ENCODE peak calls at places on chromosomes 11 and 22, in ten cellular contexts. R, G, K, U, O, W, X, C, S and V are unnamed samples. For H3K4me1, the result is how much of the 10 kb centered on the place peaks cover.

GRCh38 chr22:22848364-22848866 is 39.2 kb upstream of the IGLL5 start:
- DNase-seq in X (peak), K (peak), W (no peak), O (peak), C (peak), G (peak), R (peak), U (peak), S (peak), V (peak)

GRCh38 chr22:46929689-46930225 is 167.3 kb downstream of the TBC1D22A start:
- DNase-seq in R (no peak), U (no peak), S (no peak), O (no peak), K (no peak), X (peak), W (no peak), G (no peak), C (no peak), V (no peak)

GRCh38 chr11:82797595-82797971 is 63.9 kb upstream of the FAM181B start:
- DNase-seq in G (no peak), S (no peak), K (no peak), R (no peak), O (no peak), W (no peak), C (no peak), U (no peak), X (no peak), V (no peak)

GRCh38 chr22:46350111-46350510 is 14.6 kb downstream of the TRMU start:
- DNase-seq in G (no peak), O (no peak), R (no peak), C (no peak), K (no peak), U (no peak), W (no peak), X (no peak), S (no peak), V (no peak)

GRCh38 chr11:110531056-110531756 is 101.5 kb downstream of the FDX1 start:
- DNase-seq in X (no peak), S (no peak), C (no peak), U (no peak), R (no peak), K (no peak), O (peak), G (no peak), W (peak), V (no peak)

GRCh38 chr11:20443596-20443995 is 56.1 kb downstream of the PRMT3 start:
- DNase-seq in R (peak), K (no peak), S (peak), G (peak), X (no peak), C (no peak), O (no peak), W (peak), U (peak), V (no peak)

GRCh38 chr11:65351511-65351910 is 3.0 kb upstream of the TIGD3 start:
- DNase-seq in C (no peak), K (no peak), W (no peak), X (no peak), R (no peak), G (no peak), O (no peak), U (no peak), S (no peak), V (no peak)

GRCh38 chr11:9527481-9528140 is 45.9 kb upstream of the WEE1 start:
- DNase-seq in X (peak), S (no peak), G (no peak), K (no peak), C (no peak), R (peak), W (no peak), U (peak), O (peak), V (no peak)

GRCh38 chr22:35839811-35840739 is 122.4 kb downstream of the APOL5 start:
- DNase-seq in W (peak), U (peak), X (peak), G (peak), K (peak), R (peak), S (peak), O (peak), C (peak), V (peak)

GRCh38 chr11:76788661-76789442 is 5.7 kb downstream of the TSKU start:
- DNase-seq in K (peak), X (peak), C (no peak), R (no peak), W (no peak), O (no peak), S (no peak), U (no peak), G (no peak), V (peak)

GRCh38 chr11:61754534-61755482 is 2.4 kb downstream of the MYRF start:
- DNase-seq in S (peak), K (no peak), C (no peak), R (no peak), X (no peak), G (no peak), W (peak), U (no peak), O (no peak), V (peak)

GRCh38 chr11:39236916-39237315 is 2222.5 kb downstream of the LRRC4C start:
- DNase-seq in K (no peak), W (no peak), G (no peak), U (peak), O (peak), C (no peak), R (no peak), X (no peak), S (no peak), V (no peak)

GRCh38 chr11:47879259-47880184 is 31.4 kb upstream of the NUP160 start:
- DNase-seq in G (no peak), O (no peak), W (no peak), X (no peak), U (no peak), K (no peak), C (no peak), R (no peak), S (no peak), V (no peak)

GRCh38 chr11:12449961-12450715 is 72.8 kb downstream of the PARVA start:
- DNase-seq in K (peak), X (no peak), C (no peak), O (no peak), S (no peak), R (no peak), W (no peak), G (peak), U (peak), V (no peak)

GRCh38 chr11:102007567-102008437 is 39.4 kb upstream of the CFAP300 start:
- DNase-seq in U (peak), G (peak), C (no peak), X (peak), K (no peak), W (peak), S (peak), R (peak), O (no peak), V (peak)

GRCh38 chr11:116876656-116877055 is 39.2 kb upstream of the APOA1 start:
- DNase-seq in C (no peak), O (no peak), K (no peak), R (no peak), X (no peak), S (no peak), U (no peak), G (no peak), W (no peak), V (no peak)

GRCh38 chr11:61752117-61752924 is at the start of gene MYRF:
- DNase-seq in O (peak), C (no peak), G (peak), S (peak), X (peak), R (peak), U (no peak), W (peak), K (no peak), V (peak)

GRCh38 chr11:100681064-100681502 is 6.0 kb upstream of the ARHGAP42 start:
- DNase-seq in U (peak), C (peak), X (peak), R (no peak), O (peak), W (peak), S (peak), K (no peak), G (peak), V (peak)

GRCh38 chr22:21802673-21803072 is 64.8 kb downstream of the MAPK1 start:
- DNase-seq in U (no peak), X (no peak), G (no peak), W (no peak), R (no peak), K (no peak), C (no peak), O (no peak), S (no peak), V (no peak)

GRCh38 chr11:111733009-111733408 is 33.2 kb downstream of the PPP2R1B start:
- DNase-seq in R (peak), K (no peak), O (peak), G (peak), C (no peak), W (no peak), X (no peak), U (no peak), S (no peak), V (no peak)

GRCh38 chr11:68308068-68308467 is 4.3 kb upstream of the LRP5 start:
- DNase-seq in W (no peak), X (no peak), C (no peak), S (no peak), K (no peak), O (no peak), G (no peak), U (no peak), R (no peak), V (no peak)

GRCh38 chr11:68303982-68304780 is 8.2 kb upstream of the LRP5 start:
- DNase-seq in U (no peak), R (no peak), C (no peak), G (no peak), W (no peak), X (no peak), S (no peak), O (no peak), K (no peak), V (no peak)

GRCh38 chr11:68309621-68310185 is 2.7 kb upstream of the LRP5 start:
- DNase-seq in W (peak), S (no peak), C (no peak), R (no peak), K (no peak), X (no peak), G (no peak), O (no peak), U (no peak), V (no peak)

GRCh38 chr11:68303083-68303482 is 9.3 kb upstream of the LRP5 start:
- DNase-seq in U (no peak), K (no peak), G (no peak), S (no peak), O (peak), X (no peak), C (no peak), W (no peak), R (no peak), V (peak)

DNA sequence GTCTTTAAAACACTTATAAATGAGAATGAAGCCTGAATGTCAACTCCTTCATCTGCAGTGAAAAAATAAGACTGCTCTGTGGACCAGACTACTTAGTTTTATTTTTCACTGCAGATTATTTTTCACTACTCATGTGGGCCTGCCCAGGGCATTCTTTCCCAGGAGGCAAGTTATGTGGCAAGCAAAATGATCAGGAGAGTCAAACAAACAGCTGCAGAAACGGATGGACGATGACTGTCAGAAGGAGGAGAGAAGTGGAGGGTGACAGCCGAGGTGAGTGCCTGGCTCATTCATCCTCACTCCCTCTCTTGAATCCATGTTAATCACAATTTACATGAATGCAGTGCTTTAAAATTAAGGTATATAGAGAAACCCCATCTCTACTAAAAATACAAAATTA is 5.8 kb upstream of the LRP5 start:
- DNase-seq in X (no peak), W (no peak), U (no peak), O (no peak), S (no peak), G (no peak), C (no peak), R (no peak), K (no peak), V (no peak)
- H3K4me1 ChIP-seq in X (under half), W (under half), U (under half), O (under half), S (under half), G (under half), C (under half), R (under half), K (under half), V (under half)

DNA sequence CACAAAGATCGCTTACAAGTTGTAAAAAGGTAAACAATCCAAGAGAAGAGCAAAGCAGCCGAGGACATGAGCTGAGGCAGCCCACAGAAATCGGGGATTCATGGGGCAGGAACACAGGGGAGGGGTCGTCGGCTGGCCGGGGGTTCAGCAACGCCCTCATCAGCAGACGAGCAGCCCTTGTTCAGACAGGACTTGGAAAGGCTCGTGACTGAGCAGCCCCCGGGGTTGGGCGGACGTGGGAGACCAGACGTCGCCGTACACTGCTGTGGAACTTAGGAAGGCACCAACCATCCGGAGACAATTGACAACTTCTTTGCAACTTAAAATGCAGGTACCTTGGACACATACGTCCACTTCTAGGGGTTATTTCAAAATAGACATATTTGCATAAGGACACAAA is 370.5 kb downstream of the BRD1 start:
- DNase-seq in S (no peak), C (no peak), G (no peak), O (no peak), R (no peak), K (no peak), U (no peak), W (no peak), X (no peak), V (no peak)
- H3K4me1 ChIP-seq in S (under half), C (under half), G (under half), O (under half), R (under half), K (under half), U (under half), W (under half), X (under half), V (under half)

GRCh38 chr11:44950625-44951472 is at the start of gene TP53I11:
- DNase-seq in G (peak), R (peak), U (peak), C (peak), X (peak), K (no peak), W (peak), S (peak), O (peak), V (peak)

GRCh38 chr11:44954051-44954906 is 3.6 kb upstream of the TP53I11 start:
- DNase-seq in X (no peak), U (no peak), C (no peak), G (no peak), S (no peak), W (no peak), O (no peak), K (no peak), R (no peak), V (no peak)

GRCh38 chr11:44950036-44950624 is 553 bp downstream of the TP53I11 start:
- DNase-seq in U (no peak), K (no peak), O (no peak), S (no peak), C (no peak), R (peak), W (peak), X (peak), G (peak), V (no peak)

GRCh38 chr11:44952500-44953260 is 2.0 kb upstream of the TP53I11 start:
- DNase-seq in S (no peak), K (no peak), W (peak), U (no peak), G (no peak), O (no peak), X (no peak), C (no peak), R (no peak), V (peak)

DNA sequence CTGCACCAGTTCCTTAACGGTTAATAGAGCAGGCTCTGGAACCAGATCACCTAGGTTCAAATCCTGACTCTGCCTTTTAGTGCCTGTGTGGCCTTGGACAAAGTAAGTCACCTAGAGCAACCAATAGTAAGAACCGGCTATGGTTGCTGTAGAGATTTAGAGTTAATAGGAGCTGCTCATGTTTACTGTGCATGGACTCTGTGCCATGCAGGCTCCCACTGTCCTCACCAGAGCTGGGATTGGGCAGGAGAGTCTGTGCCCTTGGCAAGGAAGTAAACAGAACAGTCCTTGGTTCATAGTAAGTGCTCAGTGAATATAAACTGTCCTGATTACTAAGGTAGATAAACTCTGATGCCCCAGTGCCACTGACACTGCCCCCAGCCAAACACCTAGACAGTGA is 1.4 kb upstream of the TP53I11 start:
- DNase-seq in S (no peak), U (no peak), R (no peak), K (no peak), C (no peak), W (no peak), G (no peak), X (peak), O (no peak), V (peak)
- H3K4me1 ChIP-seq in S (under half), U (under half), R (under half), K (under half), C (under half), W (under half), G (under half), X (under half), O (under half), V (under half)

GRCh38 chr11:88353386-88353785 is 15.8 kb upstream of the CTSC start:
- DNase-seq in S (no peak), G (no peak), X (no peak), O (no peak), C (no peak), R (no peak), U (no peak), W (no peak), K (no peak), V (no peak)
- H3K4me1 ChIP-seq in S (under half), G (under half), X (under half), O (under half), C (under half), R (under half), U (under half), W (under half), K (under half), V (under half)

GRCh38 chr11:121575250-121575962 is 122.6 kb upstream of the SORL1-AS1 start:
- DNase-seq in U (no peak), K (no peak), W (no peak), S (no peak), X (peak), R (no peak), O (peak), C (no peak), G (no peak), V (no peak)

GRCh38 chr11:121577106-121577505 is 124.3 kb upstream of the SORL1-AS1 start:
- DNase-seq in O (no peak), W (no peak), G (no peak), S (no peak), K (no peak), R (no peak), X (no peak), C (no peak), U (no peak), V (no peak)

GRCh38 chr11:121578216-121579063 is 125.7 kb upstream of the SORL1-AS1 start:
- DNase-seq in G (no peak), K (no peak), X (no peak), O (no peak), C (no peak), R (no peak), U (no peak), S (no peak), W (no peak), V (no peak)

GRCh38 chr11:121576531-121576930 is 123.8 kb upstream of the SORL1-AS1 start:
- DNase-seq in G (no peak), S (no peak), C (no peak), W (no peak), U (no peak), K (no peak), X (no peak), R (no peak), O (peak), V (no peak)

DNA sequence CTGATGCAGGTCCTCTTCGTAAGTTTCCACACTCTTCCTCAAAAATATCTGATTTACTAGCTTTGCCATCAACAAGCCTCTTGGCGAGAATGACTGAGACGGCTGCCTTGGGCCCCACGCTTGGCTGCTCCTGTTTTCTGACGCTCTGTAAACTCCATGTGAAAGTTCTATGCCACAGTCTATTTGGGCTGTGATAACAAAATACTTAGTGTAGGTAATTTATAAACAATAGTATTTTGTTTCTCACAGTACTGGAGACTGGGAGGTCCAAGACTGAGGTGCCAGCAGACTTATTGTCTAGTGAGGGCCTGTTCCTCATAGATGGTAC is 123.2 kb upstream of the SORL1-AS1 start:
- DNase-seq in W (no peak), X (no peak), U (no peak), S (no peak), R (no peak), G (no peak), K (no peak), O (no peak), C (no peak), V (no peak)
- H3K4me1 ChIP-seq in W (under half), X (under half), U (under half), S (under half), R (under half), G (under half), K (under half), O (under half), C (under half), V (under half)

GRCh38 chr11:34638897-34639296 is 18.0 kb downstream of the EHF start:
- DNase-seq in R (no peak), U (no peak), W (no peak), O (no peak), G (no peak), C (no peak), K (no peak), S (no peak), X (no peak), V (no peak)
- H3K4me1 ChIP-seq in R (under half), U (half or more), W (under half), O (under half), G (under half), C (under half), K (half or more), S (under half), X (under half), V (under half)

GRCh38 chr11:88603499-88603898 is 266.0 kb upstream of the CTSC start:
- DNase-seq in G (no peak), U (no peak), R (peak), K (no peak), S (no peak), C (no peak), O (no peak), W (no peak), X (no peak), V (no peak)

DNA sequence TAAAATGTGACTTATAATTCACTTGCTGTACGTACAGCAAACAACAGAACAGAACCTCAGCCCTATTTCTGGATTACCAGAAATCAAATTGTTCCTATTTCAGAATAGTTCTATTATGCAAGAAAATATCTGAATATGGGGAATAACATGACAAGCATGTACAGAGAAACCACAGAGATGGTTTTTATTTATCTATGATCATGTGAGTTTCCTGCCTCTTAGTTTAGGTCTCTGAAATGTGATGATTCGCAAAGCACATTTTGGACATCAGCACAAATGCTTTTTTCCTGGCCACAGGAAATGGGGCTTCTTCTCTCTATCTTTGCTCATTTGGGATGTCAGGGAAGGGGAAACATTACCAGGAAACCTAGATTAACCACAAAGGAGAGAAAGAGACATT is 266.7 kb upstream of the CTSC start:
- DNase-seq in O (no peak), C (no peak), U (no peak), S (no peak), G (no peak), X (no peak), W (no peak), K (no peak), R (peak), V (no peak)
- H3K4me1 ChIP-seq in O (under half), C (under half), U (under half), S (under half), G (under half), X (under half), W (under half), K (under half), R (under half), V (under half)

GRCh38 chr11:134725211-134725610 is 313.2 kb upstream of the B3GAT1 start:
- DNase-seq in C (no peak), G (no peak), S (no peak), K (no peak), W (no peak), R (no peak), O (no peak), U (no peak), X (no peak), V (no peak)
- H3K4me1 ChIP-seq in C (under half), G (under half), S (under half), K (under half), W (under half), R (under half), O (under half), U (under half), X (under half), V (under half)